ENCODE peak calls at places on chromosomes 7 and 10, in seven cellular contexts. G is T-helper 9 cell; W is endodermal cell; H is GM23248; X is activated CD8-positive, alpha-beta memory T cell treated with anti-CD3 and anti-CD28 coated beads for 4 hours; I is fibroblast of lung; A is activated T-cell treated with anti-CD3 and anti-CD28 coated beads, Interleukin-2, amount 50 U/mL, for 72 hours. O is an unnamed sample.

GRCh38 chr7:27160546-27161213 is 4.2 kb upstream of the HOXA7 start:
- DNase-seq in G (peak), W (peak), H (peak), X (peak), I (peak), A (peak), O (peak)

GRCh38 chr10:25758041-25758457 is 176.0 kb upstream of the MYO3A start:
- DNase-seq in G (no peak), W (peak), H (peak), X (no peak), I (no peak), A (peak), O (no peak)

GRCh38 chr10:103498936-103499638 is 5.6 kb downstream of the NEURL1 start:
- DNase-seq in G (no peak), W (peak), H (no peak), X (no peak), I (no peak), A (no peak), O (no peak)

GRCh38 chr7:157526604-157527003 is 189.8 kb downstream of the DNAJB6 start:
- DNase-seq in G (no peak), W (peak), H (no peak), X (no peak), I (no peak), A (no peak), O (no peak)

GRCh38 chr10:124039432-124040086 is 53.8 kb downstream of the CHST15 start:
- DNase-seq in G (no peak), W (no peak), H (no peak), X (no peak), I (no peak), A (no peak), O (no peak)

GRCh38 chr7:151844080-151844827 is 32.7 kb downstream of the PRKAG2 start:
- DNase-seq in G (no peak), W (no peak), H (peak), X (no peak), I (peak), A (no peak), O (no peak)

GRCh38 chr10:101759354-101760247 is 16.3 kb downstream of the FGF8 start:
- DNase-seq in G (no peak), W (peak), H (no peak), X (no peak), I (no peak), A (no peak), O (no peak)

GRCh38 chr7:117323877-117324699 is 1.2 kb upstream of the WNT2 start:
- DNase-seq in G (no peak), W (peak), H (peak), X (no peak), I (peak), A (no peak), O (no peak)

GRCh38 chr7:51299391-51300133 is 17.0 kb downstream of the COBL start:
- DNase-seq in G (no peak), W (peak), H (no peak), X (no peak), I (no peak), A (no peak), O (no peak)

GRCh38 chr10:30374353-30374752 is 25.3 kb upstream of the MTPAP start:
- DNase-seq in G (no peak), W (peak), H (no peak), X (no peak), I (peak), A (no peak), O (no peak)

GRCh38 chr10:83961620-83962019 is 177.7 kb upstream of the GHITM start:
- DNase-seq in G (no peak), W (no peak), H (no peak), X (no peak), I (no peak), A (no peak), O (no peak)

GRCh38 chr10:60977161-60978128 is 33.5 kb upstream of the RHOBTB1 start:
- DNase-seq in G (no peak), W (no peak), H (no peak), X (no peak), I (no peak), A (no peak), O (no peak)

GRCh38 chr10:15223174-15223573 is 54.7 kb upstream of the NMT2 start:
- DNase-seq in G (no peak), W (no peak), H (peak), X (no peak), I (peak), A (no peak), O (no peak)

GRCh38 chr7:68245688-68246087 is 1249.1 kb downstream of the TYW1 start:
- DNase-seq in G (no peak), W (no peak), H (peak), X (no peak), I (no peak), A (no peak), O (no peak)

GRCh38 chr7:130113887-130114286 is 43.6 kb downstream of the KLHDC10 start:
- DNase-seq in G (no peak), W (no peak), H (no peak), X (no peak), I (no peak), A (no peak), O (no peak)

GRCh38 chr10:64486149-64486548 is 964.9 kb downstream of the REEP3 start:
- DNase-seq in G (no peak), W (no peak), H (peak), X (no peak), I (peak), A (no peak), O (no peak)

O was measured in T follicular helper cell.